ENCODE peak calls at places on chromosomes 12 and 14, in six cellular contexts. V, K, Y, U, H and L are unnamed samples. For H3K4me1 and H3K36me3, the result is how much of the 10 kb centered on the place peaks cover.

GRCh38 chr14:51879170-51879569 is 18.8 kb downstream of the GNG2 start:
- DNase-seq in V (no peak), K (no peak), Y (no peak), U (no peak), H (no peak), L (no peak)

GRCh38 chr12:70971395-70971794 is 50.9 kb upstream of the PTPRR start:
- DNase-seq in V (no peak), K (no peak), Y (no peak), U (no peak), H (no peak), L (no peak)

GRCh38 chr14:105525326-105525725 is 1.1 kb upstream of the TMEM121 start:
- DNase-seq in V (no peak), K (no peak), Y (no peak), U (no peak), H (no peak), L (no peak)

GRCh38 chr12:46456356-46457334 is 84.1 kb upstream of the SLC38A2 start:
- DNase-seq in V (no peak), K (no peak), Y (no peak), U (no peak), H (no peak), L (no peak)

GRCh38 chr14:99250636-99251208 is 21.3 kb downstream of the BCL11B start:
- DNase-seq in V (no peak), K (no peak), Y (no peak), U (no peak), H (no peak), L (no peak)

GRCh38 chr14:59037620-59038019 is 150.8 kb upstream of the DAAM1 start:
- DNase-seq in V (no peak), K (no peak), Y (no peak), U (no peak), H (no peak), L (no peak)

GRCh38 chr14:105092912-105093425 is 27.7 kb upstream of the GPR132 start:
- DNase-seq in V (no peak), K (no peak), Y (peak), U (peak), H (peak), L (peak)

GRCh38 chr14:41461380-41461779 is 145.3 kb upstream of the LRFN5 start:
- DNase-seq in V (no peak), K (no peak), Y (no peak), U (no peak), H (no peak), L (no peak)

GRCh38 chr14:65915125-65915524 is 502.6 kb downstream of the FUT8 start:
- DNase-seq in V (no peak), K (no peak), Y (no peak), U (no peak), H (no peak), L (no peak)

DNA sequence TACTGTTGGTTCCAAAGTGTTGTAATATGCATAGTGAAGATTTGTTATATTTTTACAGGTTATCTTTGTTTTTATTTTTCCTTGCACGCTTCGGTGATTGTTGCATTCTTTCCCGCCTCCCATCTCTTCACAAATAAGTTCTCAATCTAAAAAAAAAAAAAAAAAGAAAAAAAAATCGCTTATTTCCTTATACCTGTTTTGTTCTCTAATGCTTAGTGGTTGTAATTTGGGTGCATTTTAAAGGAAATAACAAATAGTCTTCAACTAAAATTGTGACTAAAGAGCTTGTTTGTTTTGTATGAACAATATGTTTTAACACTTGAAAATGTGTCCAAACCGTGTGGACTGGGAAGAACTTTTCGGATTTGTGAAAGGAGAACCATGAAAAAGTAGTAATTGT is 1.5 kb downstream of the CAND1 start:
- DNase-seq in V (no peak), K (no peak), Y (no peak), U (no peak), H (no peak), L (no peak)
- H3K4me1 ChIP-seq in V (under half), K (under half), Y (under half), U (under half), H (under half), L (under half)

GRCh38 chr14:102608064-102608446 is 15.6 kb downstream of the RCOR1 start:
- DNase-seq in V (no peak), K (no peak), Y (no peak), U (no peak), H (no peak), L (no peak)
- H3K36me3 ChIP-seq in V (under half), K (under half), Y (under half), U (under half), H (under half), L (under half)

DNA sequence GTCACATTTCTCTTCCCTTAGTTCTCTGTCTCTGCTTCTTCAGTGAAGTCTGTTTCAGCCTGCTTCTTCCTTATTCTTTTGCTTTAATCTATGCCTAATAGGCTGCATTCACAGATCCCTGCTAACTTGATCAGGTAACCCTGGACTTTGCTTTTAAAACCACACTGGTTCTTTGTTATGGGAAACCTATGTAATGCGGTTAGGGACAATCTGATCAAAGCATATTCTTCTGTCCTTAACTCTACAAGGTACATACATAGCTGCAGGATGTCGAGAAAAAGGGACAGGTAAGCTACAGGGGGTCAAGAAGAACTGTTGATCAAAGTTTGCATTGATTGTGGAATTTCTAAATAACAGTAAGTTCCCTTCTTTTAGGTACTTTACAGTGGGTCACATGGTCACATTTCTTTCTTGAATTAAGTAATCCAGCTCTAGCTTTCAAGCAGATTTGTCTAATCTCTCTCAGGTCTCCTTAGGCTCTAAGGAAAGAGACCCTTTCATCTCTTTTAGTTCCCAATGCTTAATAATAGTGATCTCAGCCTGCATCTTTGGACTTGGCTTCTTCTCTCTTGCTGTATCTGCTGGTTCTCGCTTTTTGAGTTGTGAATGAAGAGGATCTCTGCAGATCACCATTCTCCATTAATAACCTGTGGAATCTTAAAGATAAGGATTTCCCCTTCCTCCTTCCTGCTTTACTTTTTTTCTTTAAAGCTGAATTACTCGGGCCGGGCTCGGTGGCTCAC is 3.8 kb downstream of the COPZ1 start:
- DNase-seq in V (no peak), K (peak), Y (no peak), U (no peak), H (no peak), L (no peak)
- H3K4me1 ChIP-seq in V (under half), K (under half), Y (under half), U (under half), H (under half), L (under half)

GRCh38 chr14:34007902-34008301 is 57.0 kb upstream of the EGLN3 start:
- DNase-seq in V (no peak), K (no peak), Y (no peak), U (no peak), H (no peak), L (no peak)
- H3K36me3 ChIP-seq in V (under half), K (under half), Y (under half), U (under half), H (under half), L (under half)

DNA sequence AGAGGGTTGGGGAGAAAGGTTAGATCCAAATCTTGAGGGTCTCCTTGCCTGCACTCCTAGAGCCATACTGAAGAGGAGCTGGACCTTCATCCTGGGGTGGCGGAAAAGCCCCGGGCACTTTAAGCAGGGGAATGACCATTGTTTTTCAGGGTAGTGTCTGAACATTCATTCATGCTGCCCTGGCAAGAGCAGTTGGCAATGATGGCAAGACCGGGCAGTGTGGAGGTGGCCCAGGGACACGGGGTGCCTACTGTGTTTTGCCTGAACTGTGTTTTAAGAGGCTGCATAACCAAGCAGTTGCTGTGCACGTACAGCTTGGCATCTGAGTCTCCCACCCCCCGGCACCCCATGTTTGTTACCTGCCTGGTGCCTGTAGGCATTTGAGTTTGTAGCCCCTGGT is 14.7 kb downstream of the TPCN1 start:
- DNase-seq in V (no peak), K (no peak), Y (no peak), U (no peak), H (no peak), L (no peak)
- H3K4me1 ChIP-seq in V (half or more), K (under half), Y (under half), U (under half), H (under half), L (under half)